ENCODE peak calls at places on chromosomes 3 and 15, in seven cellular contexts. B is heart left ventricle, V is HCT116, T is RWPE1, X is GM12865, U is epithelial cell of esophagus, W is GM13977. S is an unnamed sample.

GRCh38 chr3:42831321-42831713 is 22.1 kb downstream of the ACKR2 start:
- DNase-seq in T (no peak), W (peak; percentile 56), V (peak; percentile 65), B (peak; percentile 57), U (peak; percentile 73), X (peak; percentile 80), S (peak; percentile 78)

GRCh38 chr15:52493968-52494367 is 34.7 kb downstream of the MYO5A start:
- DNase-seq in W (no peak), U (peak; percentile 52), T (peak; percentile 33), V (no peak), X (no peak), B (no peak), S (no peak)

GRCh38 chr3:120907659-120908029 is 361 bp upstream of the STXBP5L start:
- DNase-seq in B (no peak), T (no peak), V (no peak), X (no peak), W (no peak), U (no peak), S (no peak)

GRCh38 chr3:122390665-122391064 is 6.7 kb downstream of the FAM162A start:
- DNase-seq in U (no peak), W (no peak), X (no peak), B (peak; percentile 23), V (no peak), T (no peak), S (no peak)

GRCh38 chr3:140469491-140469890 is 208.4 kb upstream of the TRIM42 start:
- DNase-seq in V (no peak), W (no peak), B (no peak), X (no peak), U (peak; percentile 83), T (peak; percentile 5), S (peak; percentile 53)

GRCh38 chr3:43894176-43895049 is 203.7 kb downstream of the ABHD5 start:
- DNase-seq in X (peak; percentile 70), T (peak; percentile 45), B (peak; percentile 45), V (peak; percentile 22), U (peak; percentile 67), W (peak; percentile 67), S (no peak)

GRCh38 chr15:87461621-87462020 is 794.9 kb downstream of the NTRK3 start:
- DNase-seq in W (no peak), B (no peak), U (no peak), X (no peak), V (no peak), T (no peak), S (no peak)

GRCh38 chr3:107062310-107062709 is 314.9 kb upstream of the CCDC54 start:
- DNase-seq in U (no peak), W (no peak), T (no peak), B (no peak), V (no peak), X (no peak), S (no peak)

GRCh38 chr3:134337071-134337482 is 37.2 kb downstream of the AMOTL2 start:
- DNase-seq in V (no peak), X (no peak), W (no peak), T (no peak), U (no peak), B (no peak), S (no peak)

GRCh38 chr3:159458010-159458409 is 530.6 kb upstream of the IL12A start:
- DNase-seq in B (no peak), U (peak; percentile 97), X (no peak), T (peak; percentile 88), V (no peak), W (no peak), S (peak; percentile 85)

GRCh38 chr3:171704002-171704401 is 106.3 kb downstream of the PLD1 start:
- DNase-seq in X (peak; percentile 47), T (peak; percentile 29), B (no peak), V (peak; percentile 28), W (no peak), U (peak; percentile 65), S (peak; percentile 58)

GRCh38 chr3:64621726-64622400 is 65.9 kb downstream of the ADAMTS9 start:
- DNase-seq in V (no peak), W (no peak), X (no peak), B (no peak), T (no peak), U (no peak), S (no peak)

GRCh38 chr15:57109005-57109404 is 190.6 kb downstream of the TCF12 start:
- DNase-seq in X (no peak), V (no peak), W (no peak), B (no peak), U (no peak), T (no peak), S (no peak)

GRCh38 chr15:63930034-63930433 is 96.3 kb upstream of the HERC1 start:
- DNase-seq in T (no peak), B (no peak), W (no peak), U (no peak), X (no peak), V (no peak), S (no peak)

GRCh38 chr3:65971281-65972252 is 67.2 kb downstream of the MAGI1 start:
- DNase-seq in V (no peak), U (no peak), W (no peak), X (no peak), T (no peak), B (no peak), S (no peak)

GRCh38 chr3:184380210-184380626 is 364 bp downstream of the CHRD start:
- DNase-seq in X (no peak), U (peak; percentile 44), T (peak; percentile 54), W (peak; percentile 75), B (peak; percentile 78), V (no peak), S (peak; percentile 35)

GRCh38 chr15:40061212-40061901 is 22.4 kb upstream of the SRP14 start:
- DNase-seq in T (no peak), X (peak; percentile 87), V (no peak), W (peak; percentile 67), U (no peak), B (no peak), S (no peak)

GRCh38 chr3:70053293-70053692 is 53.8 kb downstream of the SAMMSON start:
- DNase-seq in V (no peak), W (no peak), T (no peak), U (peak; percentile 4), X (no peak), B (no peak), S (peak; percentile 33)

GRCh38 chr15:98658831-98659699 is 10.7 kb downstream of the IGF1R start:
- DNase-seq in W (peak; percentile 77), V (peak; percentile 33), T (peak; percentile 59), X (peak; percentile 66), U (peak; percentile 67), B (peak; percentile 40), S (peak; percentile 76)

GRCh38 chr3:16439163-16439847 is 74.2 kb downstream of the RFTN1 start:
- DNase-seq in W (no peak), X (no peak), U (peak; percentile 5), T (no peak), B (no peak), V (no peak), S (no peak)

GRCh38 chr15:68385671-68386586 is 46.0 kb downstream of the ITGA11 start:
- DNase-seq in B (no peak), U (no peak), X (no peak), W (no peak), T (no peak), V (no peak), S (no peak)

GRCh38 chr3:13018039-13018431 is 55.2 kb downstream of the IQSEC1 start:
- DNase-seq in W (no peak), B (no peak), X (no peak), T (no peak), U (no peak), V (no peak), S (peak; percentile 48)

GRCh38 chr3:129612350-129613204 is 6.1 kb upstream of the PLXND1 start:
- DNase-seq in T (no peak), B (no peak), W (no peak), U (no peak), X (no peak), V (no peak), S (no peak)

GRCh38 chr3:171561601-171562323 is 101.6 kb upstream of the TNIK start:
- DNase-seq in T (no peak), U (no peak), V (no peak), W (peak; percentile 28), X (peak; percentile 55), B (no peak), S (no peak)

GRCh38 chr15:47586653-47587224 is 130.6 kb upstream of the SEMA6D start:
- DNase-seq in W (no peak), T (no peak), V (no peak), B (peak; percentile 70), X (no peak), U (no peak), S (peak; percentile 47)

GRCh38 chr15:47587938-47588817 is 129.1 kb upstream of the SEMA6D start:
- DNase-seq in W (no peak), U (no peak), B (peak; percentile 54), T (no peak), X (no peak), V (no peak), S (no peak)

DNA sequence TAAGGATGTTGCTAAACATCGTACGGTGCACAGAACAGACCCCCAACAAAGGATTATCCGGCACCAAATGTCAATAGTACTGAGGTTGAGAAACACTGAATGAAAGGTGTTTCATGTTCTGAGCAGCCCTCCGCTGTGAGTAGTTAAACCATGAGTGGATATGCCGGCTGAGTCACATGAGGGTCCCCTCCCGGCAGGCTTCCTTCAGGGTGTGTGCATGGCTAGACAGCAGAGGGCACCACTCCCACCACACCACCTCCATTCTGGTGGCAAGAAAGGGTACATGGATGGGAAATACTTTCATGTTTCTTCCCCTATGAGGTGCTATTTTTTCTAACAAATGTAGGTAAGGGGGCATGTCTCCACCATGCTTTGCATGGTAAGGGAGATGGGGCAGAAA is 128.3 kb upstream of the SEMA6D start:
- DNase-seq in B (no peak), U (no peak), T (no peak), V (no peak), X (no peak), W (no peak), S (no peak)
- TF ChIP-seq CTCF in B (no peak), U (no peak), T (no peak), V (no peak), X (no peak), W (no peak), S (no peak)

GRCh38 chr3:152905631-152906030 is 70.7 kb downstream of the P2RY1 start:
- DNase-seq in X (no peak), U (no peak), T (no peak), B (no peak), W (no peak), V (no peak), S (no peak)
- TF ChIP-seq CTCF in X (no peak), U (no peak), T (no peak), B (no peak), W (no peak), V (no peak), S (no peak)

DNA sequence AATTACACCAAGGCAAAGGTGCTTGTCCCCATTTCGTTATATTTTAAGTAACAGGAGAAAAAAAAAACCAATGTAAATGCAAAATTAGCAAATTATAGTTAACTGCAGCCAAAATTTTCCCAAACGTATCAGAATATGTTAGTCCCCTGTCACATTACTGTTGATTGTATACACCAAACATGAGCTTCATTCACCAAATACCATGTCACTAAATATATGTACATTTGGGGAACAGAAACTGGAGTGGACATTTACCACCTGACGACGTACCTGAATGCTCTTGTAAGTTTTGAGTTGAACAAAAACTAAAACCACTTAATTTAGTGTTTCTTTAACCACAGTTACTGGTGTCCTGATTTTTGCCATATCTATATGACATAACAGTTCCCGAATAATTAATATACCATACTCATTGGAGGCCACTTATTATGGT is 3.3 kb upstream of the FOXP1 start:
- DNase-seq in X (no peak), U (no peak), W (no peak), T (no peak), B (no peak), V (no peak), S (no peak)
- TF ChIP-seq CTCF in X (no peak), U (no peak), W (no peak), T (no peak), B (no peak), V (no peak), S (no peak)

GRCh38 chr3:143763568-143764162 is 84.6 kb downstream of the SLC9A9 start:
- DNase-seq in B (no peak), W (no peak), V (no peak), U (peak; percentile 29), T (peak; percentile 11), X (no peak), S (peak; percentile 44)
- TF ChIP-seq CTCF in B (peak; percentile 43), W (peak; percentile 40), V (peak; percentile 54), U (peak; percentile 52), T (peak; percentile 38), X (peak; percentile 14), S (peak; percentile 54)